ENCODE peak calls at places on chromosomes 2 and 18, in seven cellular contexts. N, H, A, V, J, U and C are unnamed samples. For H3K4me1, the result is how much of the 10 kb centered on the place peaks cover.

GRCh38 chr2:107932986-107933385 is 53.3 kb upstream of the SLC5A7 start:
- DNase-seq in N (no peak), V (no peak), A (no peak), U (no peak), H (no peak), J (no peak), C (no peak)

GRCh38 chr2:212926948-212927347 is 224.5 kb downstream of the IKZF2 start:
- DNase-seq in N (peak), V (peak), U (no peak), J (peak), H (peak), A (no peak), C (peak)

GRCh38 chr2:81901017-81901416 is 1596.5 kb upstream of the LRRTM1 start:
- DNase-seq in A (no peak), H (no peak), U (no peak), N (no peak), V (no peak), J (no peak), C (no peak)

GRCh38 chr2:85009019-85009618 is 38.2 kb downstream of the KCMF1 start:
- DNase-seq in H (no peak), U (no peak), V (no peak), J (no peak), N (no peak), A (no peak), C (no peak)

GRCh38 chr2:43114210-43114609 is 112.2 kb downstream of the ZFP36L2 start:
- DNase-seq in N (no peak), H (no peak), V (no peak), J (no peak), A (peak), U (no peak), C (no peak)

GRCh38 chr2:61543062-61543461 is 4.9 kb upstream of the XPO1 start:
- DNase-seq in N (no peak), J (no peak), U (no peak), V (no peak), H (no peak), A (no peak), C (no peak)

GRCh38 chr18:74198453-74198852 is 50.1 kb downstream of the TIMM21 start:
- DNase-seq in H (no peak), J (no peak), A (no peak), N (no peak), U (no peak), V (no peak), C (no peak)

GRCh38 chr18:13387856-13388548 is 169.4 kb downstream of the LDLRAD4 start:
- DNase-seq in V (no peak), N (no peak), A (peak), U (no peak), J (no peak), H (no peak), C (no peak)

GRCh38 chr2:138245309-138245708 is 256.3 kb upstream of the SPOPL start:
- DNase-seq in U (no peak), V (no peak), A (no peak), N (no peak), H (no peak), J (no peak), C (no peak)

GRCh38 chr18:4510709-4511108 is 55.6 kb upstream of the DLGAP1 start:
- DNase-seq in N (no peak), H (no peak), J (no peak), A (no peak), V (no peak), U (no peak), C (no peak)

DNA sequence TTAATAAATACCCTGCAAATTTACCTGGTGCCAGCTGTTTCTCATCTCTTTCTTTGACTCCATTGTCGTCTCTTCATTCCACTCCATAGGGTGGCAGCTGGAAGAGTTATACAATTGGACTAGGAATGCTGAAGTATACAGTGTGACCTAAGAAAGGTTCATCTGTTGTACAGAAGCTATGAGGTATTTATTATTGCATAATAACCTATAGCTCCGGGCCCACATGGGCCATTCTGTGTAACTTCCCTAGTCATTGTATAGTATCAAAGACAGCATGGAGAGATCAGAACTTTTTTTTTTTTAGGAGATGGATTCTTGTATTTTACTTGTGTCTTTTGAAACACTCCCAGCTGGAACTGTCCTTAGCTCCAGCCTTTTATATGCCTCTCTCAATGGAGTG is 26.2 kb downstream of the BMP10 start:
- DNase-seq in A (no peak), H (no peak), J (no peak), U (no peak), V (no peak), N (no peak), C (no peak)
- H3K4me3 ChIP-seq in A (no peak), H (no peak), J (no peak), U (no peak), V (no peak), N (no peak), C (no peak)

GRCh38 chr18:50307400-50307737 is 19.9 kb upstream of the CXXC1 start:
- DNase-seq in N (no peak), J (no peak), V (no peak), A (peak), U (no peak), H (no peak), C (no peak)
- H3K27ac ChIP-seq in N (no peak), J (no peak), V (no peak), A (no peak), U (peak), H (no peak), C (no peak)

GRCh38 chr2:26805241-26805676 is 19.4 kb downstream of the CENPA start:
- DNase-seq in U (no peak), N (no peak), V (no peak), A (peak), J (no peak), H (no peak), C (no peak)
- H3K4me1 ChIP-seq in U (under half), N (under half), V (under half), A (under half), J (under half), H (under half), C (under half)

GRCh38 chr2:169361706-169362345 is 508 bp downstream of the LRP2 start:
- DNase-seq in J (peak), A (peak), V (no peak), N (no peak), H (no peak), U (no peak), C (no peak)
- H3K4me3 ChIP-seq in J (peak), A (no peak), V (peak), N (peak), H (peak), U (peak), C (peak)

GRCh38 chr2:134185639-134186038 is 68.2 kb upstream of the MGAT5 start:
- DNase-seq in N (no peak), J (no peak), U (no peak), H (no peak), V (no peak), A (no peak), C (no peak)
- H3K27ac ChIP-seq in N (no peak), J (no peak), U (no peak), H (no peak), V (no peak), A (no peak), C (no peak)

DNA sequence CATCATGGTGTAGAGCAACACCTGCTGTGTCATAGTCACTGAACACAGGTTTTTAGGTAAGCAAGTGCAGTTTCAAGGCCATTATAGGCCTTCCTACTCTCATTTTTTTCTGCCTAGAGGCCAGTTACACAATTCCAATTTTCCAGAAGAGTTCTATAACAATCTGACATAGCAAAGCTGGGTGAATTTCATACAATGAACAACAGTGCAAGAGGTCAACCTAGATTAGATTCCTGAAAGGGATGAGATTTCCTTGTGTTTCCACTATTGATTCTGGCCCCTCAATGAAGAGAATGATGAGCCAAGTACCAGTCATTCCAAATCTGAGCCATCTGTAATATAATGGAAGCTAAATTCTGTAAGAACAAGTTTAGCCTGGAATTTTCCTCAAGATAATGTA is 15.3 kb upstream of the CD28 start:
- DNase-seq in J (no peak), N (no peak), U (no peak), H (no peak), V (no peak), A (no peak), C (no peak)
- H3K4me1 ChIP-seq in J (under half), N (under half), U (under half), H (half or more), V (under half), A (under half), C (half or more)

GRCh38 chr2:160063895-160064577 is 1.6 kb upstream of the PLA2R1 start:
- DNase-seq in N (no peak), J (no peak), A (no peak), U (no peak), V (no peak), H (no peak), C (no peak)

GRCh38 chr2:160064916-160065315 is 2.5 kb upstream of the PLA2R1 start:
- DNase-seq in A (no peak), N (no peak), H (no peak), J (no peak), V (no peak), U (no peak), C (no peak)

GRCh38 chr2:160061533-160062282 is 707 bp downstream of the PLA2R1 start:
- DNase-seq in A (no peak), J (no peak), V (no peak), U (no peak), N (peak), H (no peak), C (peak)

GRCh38 chr2:160062283-160063005 is at the start of gene PLA2R1:
- DNase-seq in A (peak), J (peak), V (peak), N (peak), U (no peak), H (peak), C (peak)

GRCh38 chr2:160063266-160063665 is 851 bp upstream of the PLA2R1 start:
- DNase-seq in J (no peak), A (no peak), U (no peak), H (no peak), V (no peak), N (no peak), C (no peak)
- H3K4me3 ChIP-seq in J (peak), A (peak), U (peak), H (no peak), V (peak), N (peak), C (peak)

GRCh38 chr18:58005036-58005435 is 39.0 kb upstream of the NEDD4L start:
- DNase-seq in U (no peak), V (no peak), J (no peak), H (no peak), N (no peak), A (no peak), C (no peak)

GRCh38 chr18:58009166-58009565 is 34.9 kb upstream of the NEDD4L start:
- DNase-seq in V (no peak), J (no peak), U (no peak), A (no peak), N (no peak), H (no peak), C (no peak)

GRCh38 chr18:58005885-58006523 is 38.0 kb upstream of the NEDD4L start:
- DNase-seq in N (no peak), H (no peak), J (no peak), V (no peak), A (no peak), U (no peak), C (no peak)

GRCh38 chr18:57998461-57998860 is 45.6 kb upstream of the NEDD4L start:
- DNase-seq in U (no peak), J (no peak), V (no peak), H (no peak), A (no peak), N (no peak), C (no peak)

GRCh38 chr18:58004317-58004716 is 39.7 kb upstream of the NEDD4L start:
- DNase-seq in H (no peak), V (no peak), N (no peak), U (no peak), J (no peak), A (peak), C (no peak)
- H3K27ac ChIP-seq in H (no peak), V (no peak), N (no peak), U (no peak), J (no peak), A (peak), C (no peak)